ENCODE peak calls at places on chromosomes 3 and 15, in five cellular contexts. F is neuronal stem cell; Q is CD4-positive, alpha-beta T cell; T is body of pancreas; G is thoracic aorta. N is an unnamed sample. For H3K9me3, the result is how much of the 10 kb centered on the place peaks cover.

GRCh38 chr3:135038191-135038590 is 243.1 kb downstream of the EPHB1 start:
- DNase-seq in F (no peak), Q (no peak), T (no peak), G (no peak), N (peak)

GRCh38 chr3:72347819-72348319 is 500.4 kb downstream of the SHQ1 start:
- DNase-seq in F (no peak), Q (no peak), T (no peak), G (peak), N (peak)

GRCh38 chr15:82649226-82649999 is 2.2 kb upstream of the CPEB1 start:
- DNase-seq in F (no peak), Q (no peak), T (no peak), G (no peak), N (no peak)

GRCh38 chr3:108103971-108104797 is 13.4 kb upstream of the CD47 start:
- DNase-seq in F (no peak), Q (no peak), T (no peak), G (no peak), N (peak)

GRCh38 chr15:31136016-31136415 is 34.5 kb upstream of the TRPM1 start:
- DNase-seq in F (no peak), Q (no peak), T (no peak), G (no peak), N (no peak)

GRCh38 chr15:45276851-45277250 is 24.8 kb downstream of the SLC28A2 start:
- DNase-seq in F (no peak), Q (no peak), T (no peak), G (no peak), N (no peak)

GRCh38 chr3:38721207-38721772 is 71.8 kb upstream of the SCN5A start:
- DNase-seq in F (no peak), Q (no peak), T (no peak), G (no peak), N (no peak)

GRCh38 chr3:112007641-112008040 is 8.9 kb downstream of the TAGLN3 start:
- DNase-seq in F (no peak), Q (no peak), T (no peak), G (no peak), N (peak)

GRCh38 chr15:47820047-47820779 is 102.9 kb downstream of the SEMA6D start:
- DNase-seq in F (peak), Q (no peak), T (no peak), G (no peak), N (peak)

GRCh38 chr15:39034816-39035215 is 470.2 kb upstream of the RASGRP1 start:
- DNase-seq in F (no peak), Q (no peak), T (no peak), G (no peak), N (no peak)

GRCh38 chr15:82750831-82751181 is 41.1 kb upstream of the AP3B2 start:
- DNase-seq in F (no peak), Q (no peak), T (no peak), G (no peak), N (peak)

GRCh38 chr3:191557322-191557721 is 96.4 kb downstream of the PYDC2 start:
- DNase-seq in F (no peak), Q (no peak), T (no peak), G (no peak), N (no peak)

GRCh38 chr3:9064853-9065252 is 101.6 kb upstream of the RAD18 start:
- DNase-seq in F (no peak), Q (no peak), T (no peak), G (no peak), N (peak)

GRCh38 chr15:42010434-42010833 is 10.4 kb downstream of the PLA2G4E start:
- DNase-seq in F (no peak), Q (no peak), T (no peak), G (no peak), N (no peak)

GRCh38 chr15:38254065-38254883 is 1.6 kb downstream of the SPRED1 start:
- DNase-seq in F (no peak), Q (peak), T (peak), G (no peak), N (peak)

GRCh38 chr3:11642455-11643162 is 1.1 kb downstream of the VGLL4 start:
- DNase-seq in F (peak), Q (peak), T (peak), G (peak), N (peak)

GRCh38 chr15:78915341-78916087 is 29.3 kb downstream of the CTSH start:
- DNase-seq in F (no peak), Q (no peak), T (peak), G (no peak), N (no peak)

GRCh38 chr3:124883191-124883747 is 3.9 kb downstream of the ITGB5 start:
- DNase-seq in F (peak), Q (no peak), T (no peak), G (no peak), N (no peak)

GRCh38 chr3:88113311-88114162 is 36.2 kb upstream of the C3orf38 start:
- DNase-seq in F (peak), Q (peak), T (peak), G (peak), N (peak)

GRCh38 chr3:56624725-56625124 is 58.3 kb downstream of the TASOR start:
- DNase-seq in F (no peak), Q (no peak), T (no peak), G (no peak), N (no peak)

GRCh38 chr3:72247645-72248388 is 462.9 kb upstream of the PROK2 start:
- DNase-seq in F (no peak), Q (no peak), T (no peak), G (no peak), N (no peak)

GRCh38 chr3:43968465-43968864 is 273.2 kb upstream of the TOPAZ1 start:
- DNase-seq in F (no peak), Q (no peak), T (no peak), G (no peak), N (no peak)

GRCh38 chr15:99211926-99212325 is 37.5 kb downstream of the TTC23 start:
- DNase-seq in F (no peak), Q (no peak), T (no peak), G (no peak), N (no peak)

GRCh38 chr15:49438970-49439631 is 16.1 kb downstream of the FGF7 start:
- DNase-seq in F (no peak), Q (no peak), T (no peak), G (no peak), N (peak)

GRCh38 chr3:195421410-195421809 is 21.4 kb downstream of the ACAP2 start:
- DNase-seq in F (no peak), Q (no peak), T (no peak), G (no peak), N (no peak)

GRCh38 chr3:169673521-169673920 is 10.0 kb upstream of the MECOM start:
- DNase-seq in F (no peak), Q (no peak), T (no peak), G (no peak), N (no peak)

GRCh38 chr3:49668414-49668797 is 5.7 kb upstream of the APEH start:
- DNase-seq in F (no peak), Q (no peak), T (no peak), G (no peak), N (no peak)

GRCh38 chr15:66294157-66294931 is 976 bp downstream of the DIS3L start:
- DNase-seq in F (peak), Q (no peak), T (peak), G (no peak), N (peak)

GRCh38 chr3:64316971-64317370 is 91.7 kb upstream of the PRICKLE2 start:
- DNase-seq in F (no peak), Q (no peak), T (no peak), G (no peak), N (no peak)

GRCh38 chr3:17176757-17177156 is 292.0 kb downstream of the PLCL2 start:
- DNase-seq in F (no peak), Q (no peak), T (no peak), G (no peak), N (no peak)

GRCh38 chr15:74432968-74433591 is 678 bp downstream of the SEMA7A start:
- DNase-seq in F (no peak), Q (no peak), T (no peak), G (no peak), N (no peak)

GRCh38 chr3:52532838-52533622 is 627 bp downstream of the NT5DC2 start:
- DNase-seq in F (peak), Q (no peak), T (peak), G (no peak), N (peak)

GRCh38 chr15:83380682-83381081 is 66.5 kb upstream of the SH3GL3 start:
- DNase-seq in F (no peak), Q (no peak), T (peak), G (no peak), N (peak)

GRCh38 chr3:171239757-171240503 is 213.4 kb upstream of the SLC2A2 start:
- DNase-seq in F (no peak), Q (no peak), T (no peak), G (no peak), N (no peak)

GRCh38 chr15:81298606-81299005 is 25.3 kb downstream of the STARD5 start:
- DNase-seq in F (no peak), Q (no peak), T (no peak), G (no peak), N (no peak)

GRCh38 chr15:84949043-84949442 is 32.6 kb upstream of the PDE8A start:
- DNase-seq in F (no peak), Q (no peak), T (no peak), G (no peak), N (no peak)

GRCh38 chr3:99869621-99870020 is 52.0 kb downstream of the CMSS1 start:
- DNase-seq in F (no peak), Q (no peak), T (no peak), G (no peak), N (no peak)
- H3K27ac ChIP-seq in F (no peak), Q (no peak), T (no peak), G (peak), N (no peak)

GRCh38 chr15:25207369-25207768 is 231.5 kb downstream of the UBE3A start:
- DNase-seq in F (no peak), Q (no peak), T (no peak), G (no peak), N (no peak)
- H3K9me3 ChIP-seq in F (under half), Q (under half), T (under half), G (under half), N (under half)

GRCh38 chr3:182238141-182238540 is 526.4 kb downstream of the SOX2 start:
- DNase-seq in F (peak), Q (no peak), T (no peak), G (no peak), N (no peak)

GRCh38 chr3:182241196-182241776 is 529.6 kb downstream of the SOX2 start:
- DNase-seq in F (no peak), Q (no peak), T (no peak), G (no peak), N (no peak)

GRCh38 chr3:182241777-182242556 is 530.2 kb downstream of the SOX2 start:
- DNase-seq in F (peak), Q (no peak), T (no peak), G (no peak), N (no peak)

GRCh38 chr3:182240474-182240873 is 528.7 kb downstream of the SOX2 start:
- DNase-seq in F (no peak), Q (no peak), T (no peak), G (no peak), N (no peak)

DNA sequence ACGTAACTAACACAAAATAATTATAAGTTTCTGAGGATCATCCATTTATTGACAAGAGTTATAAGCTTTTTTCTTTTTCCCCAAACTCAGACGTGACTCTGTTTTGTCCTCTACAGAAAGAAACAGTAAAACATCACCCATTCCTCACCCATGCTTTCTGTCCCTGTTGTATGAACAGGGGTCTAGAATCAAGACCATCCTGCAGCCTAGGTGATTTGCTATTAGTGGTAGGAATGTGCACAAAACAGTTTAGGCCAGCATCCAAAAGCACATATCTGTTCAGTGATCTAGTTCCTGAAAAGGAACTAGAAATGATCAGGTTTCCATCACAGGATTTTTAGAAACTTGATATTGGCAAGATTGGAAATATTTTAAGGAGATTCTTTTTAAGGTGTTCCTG is 527.6 kb downstream of the SOX2 start:
- DNase-seq in F (no peak), Q (no peak), T (no peak), G (no peak), N (no peak)
- H3K27ac ChIP-seq in F (peak), Q (no peak), T (no peak), G (no peak), N (no peak)

DNA sequence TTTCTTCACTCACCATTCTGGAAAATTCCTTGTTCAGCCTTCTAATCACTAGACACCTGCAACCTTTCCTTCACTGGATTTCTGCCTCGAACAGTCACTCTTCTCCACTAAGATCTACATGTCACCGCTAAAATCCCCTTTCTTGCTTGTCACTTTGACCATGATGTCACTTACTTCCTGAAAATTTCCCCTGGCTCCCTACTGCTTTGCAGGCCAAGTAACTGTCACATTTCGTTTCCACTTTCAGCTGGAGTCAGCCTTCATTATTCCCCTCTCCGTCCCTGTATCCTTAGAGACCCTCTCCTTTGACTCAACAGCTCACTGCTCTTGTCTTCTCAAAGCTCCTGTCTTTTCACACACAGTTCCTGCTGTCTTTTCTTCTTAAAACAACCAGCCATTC is 15.9 kb downstream of the CHL1 start:
- DNase-seq in F (no peak), Q (no peak), T (no peak), G (no peak), N (no peak)
- H3K9me3 ChIP-seq in F (under half), Q (under half), T (under half), G (under half), N (under half)

DNA sequence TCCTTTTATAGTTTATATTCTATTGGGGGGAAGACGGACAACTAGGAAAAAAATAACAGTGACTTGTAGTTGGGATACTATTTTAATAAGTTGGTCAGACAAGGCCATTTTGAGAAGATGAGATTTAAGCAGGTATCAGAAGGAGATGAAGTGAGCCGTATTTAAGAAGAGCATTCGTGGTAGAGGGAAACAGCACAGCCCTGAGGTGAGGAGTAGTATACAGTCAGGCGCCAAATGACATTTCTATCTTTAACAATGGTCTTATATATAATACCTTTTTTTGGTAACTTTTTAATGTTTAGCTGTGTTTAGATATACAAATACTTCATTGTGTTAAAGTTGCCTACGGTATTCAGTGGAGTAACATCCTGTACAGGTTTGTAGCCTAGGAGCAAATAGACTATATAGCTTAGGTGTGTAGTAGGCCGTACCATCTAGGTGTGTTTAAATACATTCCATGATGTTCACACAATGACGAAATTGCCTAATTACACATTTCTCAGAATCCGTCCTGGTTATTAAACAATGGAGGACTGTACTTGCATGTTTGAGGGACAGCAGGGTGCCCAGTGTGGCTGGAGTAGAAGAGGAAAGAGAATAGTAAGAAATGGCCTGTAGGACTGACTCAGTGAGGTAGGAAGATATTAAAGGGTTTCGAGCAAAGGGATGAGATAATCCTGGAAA is 1.6 kb downstream of the NKTR start:
- DNase-seq in F (no peak), Q (no peak), T (no peak), G (no peak), N (no peak)
- H3K27ac ChIP-seq in F (no peak), Q (no peak), T (peak), G (peak), N (no peak)

GRCh38 chr15:25250011-25250596 is 188.7 kb downstream of the UBE3A start:
- DNase-seq in F (no peak), Q (peak), T (no peak), G (no peak), N (no peak)
- H3K9me3 ChIP-seq in F (under half), Q (under half), T (under half), G (under half), N (under half)

GRCh38 chr15:92932946-92933649 is 33.0 kb downstream of the CHD2 start:
- DNase-seq in F (no peak), Q (no peak), T (no peak), G (no peak), N (no peak)
- H3K27ac ChIP-seq in F (no peak), Q (no peak), T (no peak), G (no peak), N (no peak)